ENCODE peak calls at places on chromosomes 13 and 19, in six cellular contexts. U is lower leg skin, J is GM12865, V is GM06990, P is kidney epithelial cell, Y is heart right ventricle. X is an unnamed sample.

GRCh38 chr19:46639356-46640061 is 3.5 kb upstream of the GNG8 start:
- DNase-seq in Y (peak; percentile 64), V (no peak), U (no peak), P (no peak), J (peak; percentile 41), X (no peak)

GRCh38 chr13:73849292-73849691 is 284.9 kb downstream of the KLF12 start:
- DNase-seq in U (no peak), J (peak; percentile 60), P (no peak), Y (no peak), V (no peak), X (no peak)

GRCh38 chr13:76383671-76384461 is 502.3 kb downstream of the KCTD12 start:
- DNase-seq in U (peak; percentile 32), P (peak; percentile 72), Y (no peak), V (no peak), J (no peak), X (peak; percentile 24)

GRCh38 chr19:55283548-55284393 is at the start of gene BRSK1:
- DNase-seq in Y (peak; percentile 58), U (no peak), V (no peak), P (no peak), J (no peak), X (no peak)

GRCh38 chr19:41478171-41478570 is 35.2 kb downstream of the ERICH4 start:
- DNase-seq in J (no peak), V (no peak), P (no peak), Y (peak; percentile 17), U (no peak), X (no peak)

GRCh38 chr19:13208964-13209796 is 59.0 kb downstream of the IER2 start:
- DNase-seq in P (no peak), J (peak; percentile 52), Y (no peak), U (no peak), V (peak; percentile 66), X (no peak)

GRCh38 chr13:60121288-60121687 is 42.4 kb downstream of the DIAPH3 start:
- DNase-seq in P (no peak), U (no peak), Y (no peak), V (no peak), J (no peak), X (no peak)

GRCh38 chr13:52862358-52863206 is 14.1 kb upstream of the PCDH8 start:
- DNase-seq in Y (no peak), U (no peak), J (peak; percentile 39), P (no peak), V (no peak), X (no peak)

GRCh38 chr13:23350009-23350408 is 83.5 kb downstream of the SACS start:
- DNase-seq in Y (no peak), P (peak; percentile 56), J (no peak), U (no peak), V (no peak), X (no peak)

GRCh38 chr13:91960947-91961346 is 562.5 kb downstream of the GPC5 start:
- DNase-seq in J (no peak), V (no peak), U (no peak), P (no peak), Y (no peak), X (no peak)

GRCh38 chr13:37429976-37430375 is 168.6 kb downstream of the POSTN start:
- DNase-seq in U (no peak), P (no peak), Y (no peak), J (no peak), V (no peak), X (no peak)

GRCh38 chr13:29435125-29435911 is 160.2 kb downstream of the SLC7A1 start:
- DNase-seq in U (no peak), P (no peak), J (no peak), Y (peak; percentile 26), V (no peak), X (no peak)

GRCh38 chr13:29438772-29439171 is 156.7 kb downstream of the SLC7A1 start:
- DNase-seq in V (no peak), U (no peak), P (no peak), J (no peak), Y (no peak), X (no peak)

GRCh38 chr13:29436291-29436690 is 159.2 kb downstream of the SLC7A1 start:
- DNase-seq in V (no peak), J (no peak), U (no peak), P (peak; percentile 56), Y (no peak), X (no peak)

GRCh38 chr13:29436721-29437250 is 158.7 kb downstream of the SLC7A1 start:
- DNase-seq in J (no peak), U (no peak), P (no peak), V (no peak), Y (no peak), X (no peak)

DNA sequence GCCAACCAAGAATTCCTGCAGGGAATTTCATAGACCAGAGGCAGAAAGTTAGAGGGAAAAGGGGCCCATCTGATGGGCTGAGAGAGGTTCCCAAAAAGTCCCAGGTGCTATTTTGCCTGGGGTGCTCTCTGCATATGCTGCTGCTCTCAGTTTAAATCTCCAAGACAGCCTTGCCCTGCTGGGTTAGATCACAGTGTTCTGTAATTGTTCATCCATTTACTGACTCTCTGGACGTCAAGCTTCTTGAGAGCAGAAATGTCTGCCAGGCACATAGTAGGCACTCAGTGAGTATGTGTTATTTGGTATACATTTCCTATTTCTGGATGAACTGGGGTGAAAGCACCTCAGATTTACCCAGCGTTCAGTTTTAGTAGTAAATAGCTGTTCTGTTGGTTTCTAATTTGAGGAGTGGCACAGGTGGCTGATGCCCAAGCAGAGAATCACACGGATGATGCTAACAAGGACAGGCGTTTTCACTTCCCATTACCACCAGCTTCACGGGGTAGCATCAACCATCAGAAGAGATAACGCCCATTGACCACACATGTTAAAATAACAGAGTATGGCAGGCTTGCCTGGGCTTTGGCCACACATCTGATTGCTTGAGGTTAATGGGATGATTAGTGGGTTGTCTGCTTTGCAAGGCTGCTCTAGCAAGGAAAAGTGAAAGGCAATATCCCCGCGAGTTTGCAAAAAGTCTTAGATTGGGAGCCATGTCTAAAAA is 161.1 kb downstream of the SLC7A1 start:
- DNase-seq in P (no peak), J (peak; percentile 33), U (no peak), V (peak; percentile 23), Y (no peak), X (no peak)
- H3K4me3 ChIP-seq in P (no peak overlapping the region), J (no peak overlapping the region), U (no peak overlapping the region), V (no peak overlapping the region), Y (no peak overlapping the region), X (no peak overlapping the region)

GRCh38 chr13:51125495-51126226 is 14.6 kb upstream of the C13orf42 start:
- DNase-seq in V (peak; percentile 17), Y (peak; percentile 28), J (peak; percentile 78), U (peak; percentile 20), P (no peak), X (peak; percentile 24)
- TF ChIP-seq CTCF in V (peak; percentile 85), Y (peak; percentile 77), J (peak; percentile 81), U (no peak), P (peak; percentile 82), X (peak; percentile 86)

DNA sequence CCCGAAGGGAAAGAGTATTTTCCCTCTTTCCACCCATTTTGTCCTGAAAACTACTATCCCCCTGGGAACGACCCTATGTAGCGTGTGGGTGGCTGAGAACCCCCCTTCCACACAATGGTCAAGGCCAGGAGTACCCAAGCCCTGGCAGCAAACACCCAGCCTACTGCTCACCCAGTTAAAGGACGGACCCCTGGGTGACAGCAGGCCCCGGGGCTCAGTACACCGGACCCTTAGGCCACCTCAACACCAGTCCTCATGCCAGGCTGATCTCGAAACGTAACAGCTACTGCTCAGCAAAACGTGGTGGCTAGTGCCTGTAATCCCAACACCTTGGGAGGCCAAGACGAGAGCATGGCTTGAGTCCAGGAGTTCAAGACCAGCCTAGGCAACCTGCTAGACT is 1.4 kb downstream of the ANKRD27 start:
- DNase-seq in Y (no peak), U (no peak), V (no peak), P (no peak), J (no peak), X (no peak)
- H3K4me3 ChIP-seq in Y (peak overlapping the region; percentile 87), U (no peak overlapping the region), V (peak overlapping the region; percentile 95), P (no peak overlapping the region), J (peak overlapping the region; percentile 73), X (no peak overlapping the region)

GRCh38 chr19:33192010-33192409 is 2.1 kb upstream of the LRP3 start:
- DNase-seq in U (no peak), P (no peak), J (no peak), Y (no peak), V (no peak), X (no peak)
- TF ChIP-seq CTCF in U (no peak), P (peak; percentile 29), J (peak; percentile 22), Y (no peak), V (peak; percentile 31), X (peak; percentile 44)

X was measured in retinal pigment epithelial cell.